ENCODE peak calls at places on chromosomes 4 and X, in five cellular contexts. R is astrocyte of the spinal cord, E is SK-N-SH, V is GM12865, T is bronchial epithelial cell. K is an unnamed sample.
A peak's percentile ranks its signal among the peaks of the same experiment; 100 is the strongest.

GRCh38 chrX:150692837-150693781 is at the start of gene MTMR1:
- DNase-seq in R (no peak), E (peak; percentile 84), V (peak; percentile 63), T (no peak), K (peak; percentile 7)

GRCh38 chrX:84216406-84216805 is 28.4 kb upstream of the RPS6KA6 start:
- DNase-seq in R (no peak), E (no peak), V (no peak), T (no peak), K (no peak)

GRCh38 chrX:22378296-22378695 is 105.6 kb downstream of the CBLL2 start:
- DNase-seq in R (no peak), E (no peak), V (no peak), T (no peak), K (peak; percentile 13)

GRCh38 chrX:134406230-134406794 is 53.7 kb upstream of the HPRT1 start:
- DNase-seq in R (no peak), E (peak; percentile 44), V (no peak), T (no peak), K (no peak)

GRCh38 chr4:113961322-113961698 is 18.1 kb downstream of the ARSJ start:
- DNase-seq in R (peak; percentile 84), E (no peak), V (no peak), T (peak; percentile 65), K (peak; percentile 43)

GRCh38 chrX:19627081-19627480 is 111.8 kb upstream of the MAP3K15 start:
- DNase-seq in R (no peak), E (no peak), V (no peak), T (no peak), K (no peak)

GRCh38 chrX:74613350-74614192 is 853 bp downstream of the RLIM start:
- DNase-seq in R (peak; percentile 32), E (peak; percentile 26), V (peak; percentile 37), T (peak; percentile 33), K (peak; percentile 50)

GRCh38 chrX:100883654-100884053 is 9.5 kb upstream of the NOX1 start:
- DNase-seq in R (no peak), E (no peak), V (peak; percentile 35), T (no peak), K (no peak)

GRCh38 chr4:22031423-22031822 is 82.9 kb upstream of the KCNIP4 start:
- DNase-seq in R (no peak), E (no peak), V (no peak), T (no peak), K (no peak)

GRCh38 chrX:36898301-36898700 is 109.9 kb upstream of the FAM47C start:
- DNase-seq in R (no peak), E (peak; percentile 3), V (peak; percentile 0), T (peak; percentile 19), K (peak; percentile 13)

GRCh38 chr4:122773021-122773420 is 40.5 kb downstream of the BBS12 start:
- DNase-seq in R (no peak), E (no peak), V (no peak), T (no peak), K (no peak)

GRCh38 chrX:39726810-39727209 is 370.9 kb downstream of the BCOR start:
- DNase-seq in R (peak; percentile 50), E (peak; percentile 63), V (no peak), T (no peak), K (peak; percentile 14)

GRCh38 chr4:18798123-18798522 is 776.6 kb upstream of the LCORL start:
- DNase-seq in R (no peak), E (no peak), V (no peak), T (no peak), K (peak; percentile 10)

GRCh38 chr4:8345053-8345945 is 75.7 kb downstream of the HTRA3 start:
- DNase-seq in R (no peak), E (no peak), V (no peak), T (no peak), K (no peak)

GRCh38 chr4:95045429-95045828 is 287.7 kb downstream of the BMPR1B start:
- DNase-seq in R (no peak), E (no peak), V (no peak), T (peak; percentile 46), K (peak; percentile 9)

GRCh38 chrX:44011505-44011904 is 38.3 kb upstream of the NDP start:
- DNase-seq in R (no peak), E (no peak), V (no peak), T (no peak), K (no peak)

GRCh38 chr4:38382492-38382891 is 281.5 kb upstream of the KLF3 start:
- DNase-seq in R (no peak), E (peak; percentile 68), V (no peak), T (no peak), K (no peak)

GRCh38 chrX:154750301-154751120 is at the start of gene GAB3:
- DNase-seq in R (peak; percentile 16), E (peak; percentile 65), V (peak; percentile 63), T (no peak), K (no peak)

GRCh38 chr4:3263053-3263958 is 14.3 kb downstream of the MSANTD1 start:
- DNase-seq in R (no peak), E (peak; percentile 20), V (no peak), T (no peak), K (no peak)

GRCh38 chr4:62512271-62512670 is 1312.1 kb downstream of the ADGRL3 start:
- DNase-seq in R (no peak), E (no peak), V (no peak), T (no peak), K (no peak)

GRCh38 chr4:5979981-5980380 is 38.2 kb downstream of the C4orf50 start:
- DNase-seq in R (no peak), E (peak; percentile 80), V (no peak), T (no peak), K (no peak)

GRCh38 chr4:39756159-39756558 is 58.2 kb downstream of the UBE2K start:
- DNase-seq in R (no peak), E (no peak), V (no peak), T (no peak), K (no peak)

GRCh38 chr4:174210952-174211490 is 72.4 kb downstream of the FBXO8 start:
- DNase-seq in R (no peak), E (no peak), V (no peak), T (peak; percentile 63), K (peak; percentile 52)

GRCh38 chr4:155433636-155434360 is 57.0 kb upstream of the MAP9 start:
- DNase-seq in R (peak; percentile 55), E (no peak), V (no peak), T (peak; percentile 99), K (peak; percentile 94)

GRCh38 chr4:29717658-29718057 is 1002.5 kb upstream of the PCDH7 start:
- DNase-seq in R (no peak), E (no peak), V (no peak), T (no peak), K (peak; percentile 61)

GRCh38 chr4:167986044-167986443 is 106.3 kb upstream of the ANXA10 start:
- DNase-seq in R (no peak), E (no peak), V (no peak), T (no peak), K (no peak)

GRCh38 chr4:42302348-42302747 is 94.9 kb upstream of the SHISA3 start:
- DNase-seq in R (peak; percentile 43), E (peak; percentile 64), V (peak; percentile 46), T (no peak), K (peak; percentile 3)

GRCh38 chr4:2281575-2282343 is 19.9 kb upstream of the MXD4 start:
- DNase-seq in R (no peak), E (no peak), V (peak; percentile 81), T (no peak), K (no peak)

GRCh38 chr4:47891928-47892327 is 22.5 kb downstream of the NFXL1 start:
- DNase-seq in R (no peak), E (no peak), V (no peak), T (no peak), K (no peak)
- H3K4me3 ChIP-seq in R (no peak overlapping the region), E (no peak overlapping the region), V (no peak overlapping the region), T (no peak overlapping the region), K (no peak overlapping the region)

GRCh38 chr4:153645183-153645582 is 38.9 kb upstream of the TLR2 start:
- DNase-seq in R (no peak), E (no peak), V (no peak), T (no peak), K (no peak)
- TF ChIP-seq CTCF in R (peak; percentile 36), E (peak; percentile 26), V (peak; percentile 43), T (peak; percentile 6), K (peak; percentile 17)

GRCh38 chr4:137032242-137032641 is 500.1 kb downstream of the PCDH18 start:
- DNase-seq in R (no peak), E (no peak), V (no peak), T (no peak), K (no peak)
- H3K4me3 ChIP-seq in R (no peak overlapping the region), E (no peak overlapping the region), V (no peak overlapping the region), T (no peak overlapping the region), K (no peak overlapping the region)

DNA sequence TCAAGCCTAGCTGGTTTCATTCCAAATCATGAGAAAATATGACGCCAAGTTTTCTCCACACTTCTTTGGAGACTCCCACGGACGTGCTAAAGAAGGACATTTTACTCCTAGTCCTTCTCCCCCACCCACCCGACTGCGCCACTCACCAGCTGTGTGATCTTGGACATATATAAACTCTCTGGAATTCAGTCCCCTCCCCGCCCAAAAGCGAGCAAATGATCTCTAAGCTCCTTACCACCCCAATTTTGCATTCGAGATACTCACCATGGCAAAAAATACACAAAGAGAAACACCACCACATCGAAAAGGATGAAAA is 21.9 kb downstream of the FABP2 start:
- DNase-seq in R (no peak), E (peak; percentile 47), V (peak; percentile 35), T (peak; percentile 32), K (peak; percentile 54)
- TF ChIP-seq CTCF in R (no peak), E (no peak), V (no peak), T (no peak), K (no peak)

GRCh38 chrX:103586314-103586646 is 965 bp downstream of the TCEAL4 start:
- DNase-seq in R (no peak), E (peak; percentile 6), V (peak; percentile 9), T (no peak), K (peak; percentile 20)

GRCh38 chrX:103584606-103585005 is 709 bp upstream of the TCEAL4 start:
- DNase-seq in R (peak; percentile 2), E (peak; percentile 19), V (no peak), T (no peak), K (no peak)

GRCh38 chrX:103585421-103586313 is at the start of gene TCEAL4:
- DNase-seq in R (no peak), E (peak; percentile 71), V (peak; percentile 49), T (peak; percentile 4), K (peak; percentile 17)

DNA sequence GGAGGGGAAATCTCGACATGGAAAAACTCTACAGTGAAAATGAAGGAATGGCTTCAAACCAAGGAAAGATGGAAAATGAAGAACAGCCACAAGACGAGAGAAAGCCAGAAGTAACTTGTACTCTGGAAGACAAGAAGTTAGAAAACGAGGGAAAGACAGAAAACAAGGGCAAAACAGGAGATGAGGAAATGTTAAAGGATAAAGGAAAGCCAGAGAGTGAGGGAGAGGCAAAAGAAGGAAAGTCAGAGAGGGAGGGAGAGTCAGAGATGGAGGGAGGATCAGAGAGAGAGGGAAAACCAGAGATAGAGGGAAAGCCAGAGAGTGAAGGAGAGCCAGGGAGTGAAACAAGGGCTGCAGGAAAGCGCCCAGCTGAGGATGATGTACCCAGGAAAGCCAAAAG is 1.3 kb downstream of the TCEAL4 start:
- DNase-seq in R (no peak), E (no peak), V (no peak), T (no peak), K (no peak)
- H3K4me3 ChIP-seq in R (peak overlapping the region; percentile 67), E (peak overlapping the region; percentile 62), V (no peak overlapping the region), T (no peak overlapping the region), K (no peak overlapping the region)

K was measured in epithelial cell of esophagus.